ENCODE peak calls at places on chromosomes 5 and 9, in ten cellular contexts. One of them, this sample, is unnamed.

GRCh38 chr5:91194861-91195460 is 188.2 kb downstream of the ARRDC3 start:
- DNase-seq in SK-N-MC: no peak
- DNase-seq in esophagus squamous epithelium: no peak
- DNase-seq in HepG2: no peak
- DNase-seq in iPS DF 6.9: no peak
- DNase-seq in naive thymus-derived CD4-positive, alpha-beta T cell: no peak
- DNase-seq in pancreas: no peak
- DNase-seq in mammary epithelial cell: no peak
- DNase-seq in Karpas-422: no peak
- DNase-seq in H9: no peak
- DNase-seq in this sample: no peak

GRCh38 chr5:120532835-120533234 is 68.7 kb downstream of the PRR16 start:
- DNase-seq in HepG2: no peak
- DNase-seq in mammary epithelial cell: no peak
- DNase-seq in iPS DF 6.9: peak
- DNase-seq in pancreas: no peak
- DNase-seq in H9: peak
- DNase-seq in SK-N-MC: no peak
- DNase-seq in esophagus squamous epithelium: no peak
- DNase-seq in naive thymus-derived CD4-positive, alpha-beta T cell: no peak
- DNase-seq in Karpas-422: no peak
- DNase-seq in this sample: no peak

GRCh38 chr5:169450464-169450863 is 133.1 kb upstream of the SPDL1 start:
- DNase-seq in esophagus squamous epithelium: no peak
- DNase-seq in pancreas: no peak
- DNase-seq in mammary epithelial cell: peak
- DNase-seq in Karpas-422: no peak
- DNase-seq in SK-N-MC: no peak
- DNase-seq in H9: no peak
- DNase-seq in iPS DF 6.9: no peak
- DNase-seq in naive thymus-derived CD4-positive, alpha-beta T cell: no peak
- DNase-seq in HepG2: no peak
- DNase-seq in this sample: no peak

GRCh38 chr5:168772466-168772961 is 193.3 kb upstream of the PANK3 start:
- DNase-seq in Karpas-422: no peak
- DNase-seq in SK-N-MC: no peak
- DNase-seq in HepG2: no peak
- DNase-seq in pancreas: no peak
- DNase-seq in naive thymus-derived CD4-positive, alpha-beta T cell: no peak
- DNase-seq in H9: no peak
- DNase-seq in esophagus squamous epithelium: no peak
- DNase-seq in iPS DF 6.9: no peak
- DNase-seq in mammary epithelial cell: no peak
- DNase-seq in this sample: no peak

GRCh38 chr5:57862471-57863282 is 380.1 kb upstream of the ACTBL2 start:
- DNase-seq in SK-N-MC: no peak
- DNase-seq in pancreas: no peak
- DNase-seq in iPS DF 6.9: no peak
- DNase-seq in mammary epithelial cell: peak
- DNase-seq in esophagus squamous epithelium: no peak
- DNase-seq in H9: no peak
- DNase-seq in HepG2: no peak
- DNase-seq in naive thymus-derived CD4-positive, alpha-beta T cell: no peak
- DNase-seq in Karpas-422: no peak
- DNase-seq in this sample: peak

GRCh38 chr5:109410389-109411174 is 808 bp upstream of the PJA2 start:
- DNase-seq in pancreas: peak
- DNase-seq in H9: peak
- DNase-seq in esophagus squamous epithelium: peak
- DNase-seq in HepG2: no peak
- DNase-seq in Karpas-422: peak
- DNase-seq in naive thymus-derived CD4-positive, alpha-beta T cell: no peak
- DNase-seq in mammary epithelial cell: peak
- DNase-seq in SK-N-MC: no peak
- DNase-seq in iPS DF 6.9: peak
- DNase-seq in this sample: no peak

GRCh38 chr5:145946112-145946861 is 9.9 kb downstream of the SH3RF2 start:
- DNase-seq in SK-N-MC: no peak
- DNase-seq in naive thymus-derived CD4-positive, alpha-beta T cell: no peak
- DNase-seq in mammary epithelial cell: peak
- DNase-seq in HepG2: peak
- DNase-seq in iPS DF 6.9: no peak
- DNase-seq in Karpas-422: no peak
- DNase-seq in pancreas: no peak
- DNase-seq in H9: no peak
- DNase-seq in esophagus squamous epithelium: no peak
- DNase-seq in this sample: peak

GRCh38 chr5:113029614-113030013 is 53.0 kb downstream of the DCP2 start:
- DNase-seq in esophagus squamous epithelium: no peak
- DNase-seq in pancreas: no peak
- DNase-seq in HepG2: no peak
- DNase-seq in mammary epithelial cell: no peak
- DNase-seq in H9: no peak
- DNase-seq in Karpas-422: no peak
- DNase-seq in iPS DF 6.9: no peak
- DNase-seq in SK-N-MC: no peak
- DNase-seq in naive thymus-derived CD4-positive, alpha-beta T cell: no peak
- DNase-seq in this sample: no peak

GRCh38 chr5:89728750-89729149 is 680.8 kb downstream of the CETN3 start:
- DNase-seq in naive thymus-derived CD4-positive, alpha-beta T cell: no peak
- DNase-seq in esophagus squamous epithelium: no peak
- DNase-seq in iPS DF 6.9: no peak
- DNase-seq in HepG2: no peak
- DNase-seq in SK-N-MC: no peak
- DNase-seq in Karpas-422: no peak
- DNase-seq in pancreas: peak
- DNase-seq in H9: no peak
- DNase-seq in mammary epithelial cell: no peak
- DNase-seq in this sample: no peak

GRCh38 chr9:110626109-110626829 is 42.3 kb upstream of the MUSK start:
- DNase-seq in SK-N-MC: no peak
- DNase-seq in esophagus squamous epithelium: no peak
- DNase-seq in naive thymus-derived CD4-positive, alpha-beta T cell: no peak
- DNase-seq in Karpas-422: no peak
- DNase-seq in pancreas: no peak
- DNase-seq in iPS DF 6.9: no peak
- DNase-seq in mammary epithelial cell: peak
- DNase-seq in HepG2: no peak
- DNase-seq in H9: no peak
- DNase-seq in this sample: no peak

GRCh38 chr5:98705841-98706240 is 67.6 kb upstream of the RGMB start:
- DNase-seq in esophagus squamous epithelium: no peak
- DNase-seq in SK-N-MC: no peak
- DNase-seq in mammary epithelial cell: no peak
- DNase-seq in iPS DF 6.9: no peak
- DNase-seq in Karpas-422: no peak
- DNase-seq in naive thymus-derived CD4-positive, alpha-beta T cell: no peak
- DNase-seq in HepG2: no peak
- DNase-seq in H9: no peak
- DNase-seq in pancreas: no peak
- DNase-seq in this sample: no peak

DNA sequence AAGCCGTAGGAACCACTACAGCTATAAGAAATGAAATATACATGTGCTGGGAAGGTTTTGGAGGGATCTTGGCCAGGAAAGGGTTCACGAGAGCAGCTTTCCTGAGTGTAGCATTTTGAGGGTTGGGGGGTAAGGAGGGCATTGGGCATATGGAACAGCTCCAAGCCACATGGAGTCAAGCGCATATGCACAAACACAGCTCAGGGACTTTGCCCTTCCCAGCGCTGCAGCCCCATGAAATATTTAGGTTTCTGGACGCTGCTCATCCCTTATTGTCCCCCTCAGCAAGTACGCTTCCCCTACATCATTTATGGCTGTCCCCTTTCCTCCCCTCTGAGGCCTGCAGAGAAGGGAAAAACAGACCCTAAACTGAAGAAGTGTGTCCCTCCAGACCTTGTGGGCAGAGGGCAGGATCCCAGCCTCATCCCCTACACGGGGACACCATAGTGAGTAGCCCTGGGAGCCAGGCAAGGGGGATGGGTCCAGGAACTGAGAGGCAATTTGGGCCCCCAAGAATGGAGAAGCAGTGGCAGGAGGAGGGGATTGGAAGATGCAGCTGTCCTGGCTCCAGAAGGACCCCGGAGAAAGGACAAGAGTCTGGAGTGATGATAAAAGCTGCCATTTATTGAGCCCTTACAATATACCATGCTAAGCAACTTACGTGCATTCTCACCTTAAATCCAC is 33.7 kb downstream of the PCDH1 start:
- DNase-seq in HepG2: no peak
- DNase-seq in Karpas-422: no peak
- DNase-seq in naive thymus-derived CD4-positive, alpha-beta T cell: no peak
- DNase-seq in iPS DF 6.9: no peak
- DNase-seq in mammary epithelial cell: no peak
- DNase-seq in H9: no peak
- DNase-seq in pancreas: no peak
- DNase-seq in esophagus squamous epithelium: no peak
- DNase-seq in SK-N-MC: no peak
- DNase-seq in this sample: no peak
- H3K27ac ChIP-seq in HepG2: no peak
- H3K27ac ChIP-seq in Karpas-422: no peak
- H3K27ac ChIP-seq in naive thymus-derived CD4-positive, alpha-beta T cell: no peak
- H3K27ac ChIP-seq in iPS DF 6.9: no peak
- H3K27ac ChIP-seq in mammary epithelial cell: no peak
- H3K27ac ChIP-seq in H9: no peak
- H3K27ac ChIP-seq in pancreas: no peak
- H3K27ac ChIP-seq in esophagus squamous epithelium: peak
- H3K27ac ChIP-seq in SK-N-MC: no peak
- H3K27ac ChIP-seq in this sample: no peak

GRCh38 chr5:76941000-76941399 is 11.8 kb upstream of the CRHBP start:
- DNase-seq in Karpas-422: no peak
- DNase-seq in iPS DF 6.9: no peak
- DNase-seq in esophagus squamous epithelium: no peak
- DNase-seq in naive thymus-derived CD4-positive, alpha-beta T cell: no peak
- DNase-seq in HepG2: no peak
- DNase-seq in mammary epithelial cell: peak
- DNase-seq in SK-N-MC: no peak
- DNase-seq in H9: no peak
- DNase-seq in pancreas: no peak
- DNase-seq in this sample: no peak
- H3K27ac ChIP-seq in Karpas-422: no peak
- H3K27ac ChIP-seq in iPS DF 6.9: no peak
- H3K27ac ChIP-seq in esophagus squamous epithelium: peak
- H3K27ac ChIP-seq in naive thymus-derived CD4-positive, alpha-beta T cell: no peak
- H3K27ac ChIP-seq in HepG2: no peak
- H3K27ac ChIP-seq in mammary epithelial cell: no peak
- H3K27ac ChIP-seq in SK-N-MC: no peak
- H3K27ac ChIP-seq in H9: no peak
- H3K27ac ChIP-seq in pancreas: no peak
- H3K27ac ChIP-seq in this sample: no peak

GRCh38 chr5:52909192-52909591 is 80.0 kb upstream of the ITGA2 start:
- DNase-seq in HepG2: no peak
- DNase-seq in mammary epithelial cell: no peak
- DNase-seq in iPS DF 6.9: no peak
- DNase-seq in SK-N-MC: no peak
- DNase-seq in pancreas: no peak
- DNase-seq in esophagus squamous epithelium: no peak
- DNase-seq in H9: no peak
- DNase-seq in Karpas-422: no peak
- DNase-seq in naive thymus-derived CD4-positive, alpha-beta T cell: no peak
- DNase-seq in this sample: no peak

GRCh38 chr5:52906845-52907244 is 82.3 kb upstream of the ITGA2 start:
- DNase-seq in naive thymus-derived CD4-positive, alpha-beta T cell: no peak
- DNase-seq in mammary epithelial cell: no peak
- DNase-seq in H9: no peak
- DNase-seq in esophagus squamous epithelium: no peak
- DNase-seq in Karpas-422: no peak
- DNase-seq in iPS DF 6.9: no peak
- DNase-seq in pancreas: no peak
- DNase-seq in SK-N-MC: no peak
- DNase-seq in HepG2: no peak
- DNase-seq in this sample: no peak
- H3K27ac ChIP-seq in naive thymus-derived CD4-positive, alpha-beta T cell: no peak
- H3K27ac ChIP-seq in mammary epithelial cell: no peak
- H3K27ac ChIP-seq in H9: no peak
- H3K27ac ChIP-seq in esophagus squamous epithelium: no peak
- H3K27ac ChIP-seq in Karpas-422: no peak
- H3K27ac ChIP-seq in iPS DF 6.9: no peak
- H3K27ac ChIP-seq in pancreas: no peak
- H3K27ac ChIP-seq in SK-N-MC: no peak
- H3K27ac ChIP-seq in HepG2: no peak
- H3K27ac ChIP-seq in this sample: no peak

DNA sequence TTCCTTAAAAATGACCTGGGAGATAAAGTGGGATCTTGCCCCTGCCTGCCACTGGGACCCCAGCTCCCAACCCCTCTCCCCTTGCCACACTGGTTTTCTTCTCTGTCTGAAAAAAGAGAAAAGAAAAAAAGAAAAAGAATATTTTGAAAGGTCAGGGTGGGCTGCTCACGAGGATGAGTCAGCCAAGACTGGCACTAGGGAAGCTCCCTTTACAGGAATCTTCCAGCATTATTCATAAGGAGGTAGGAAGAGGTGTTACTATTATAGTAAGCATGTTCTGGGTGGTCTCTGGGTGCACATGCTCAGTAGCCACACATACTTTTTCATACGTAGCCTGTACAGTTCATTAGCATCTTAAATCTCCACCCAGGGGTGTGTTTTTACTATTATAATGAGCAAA is 46.8 kb upstream of the HAND1 start:
- DNase-seq in Karpas-422: no peak
- DNase-seq in SK-N-MC: no peak
- DNase-seq in mammary epithelial cell: no peak
- DNase-seq in pancreas: no peak
- DNase-seq in iPS DF 6.9: no peak
- DNase-seq in naive thymus-derived CD4-positive, alpha-beta T cell: no peak
- DNase-seq in esophagus squamous epithelium: no peak
- DNase-seq in HepG2: no peak
- DNase-seq in H9: no peak
- DNase-seq in this sample: no peak
- H3K27ac ChIP-seq in Karpas-422: no peak
- H3K27ac ChIP-seq in SK-N-MC: no peak
- H3K27ac ChIP-seq in mammary epithelial cell: no peak
- H3K27ac ChIP-seq in pancreas: no peak
- H3K27ac ChIP-seq in iPS DF 6.9: no peak
- H3K27ac ChIP-seq in naive thymus-derived CD4-positive, alpha-beta T cell: no peak
- H3K27ac ChIP-seq in esophagus squamous epithelium: no peak
- H3K27ac ChIP-seq in HepG2: no peak
- H3K27ac ChIP-seq in H9: no peak
- H3K27ac ChIP-seq in this sample: no peak